ENCODE peak calls at places on chromosomes 4 and X, in six cellular contexts. K is IMR-90, P is GM23248, Z is fibroblast of lung, S is OCI-LY7, V is GM23338. U is an unnamed sample.

GRCh38 chr4:80446664-80447063 is 111.1 kb downstream of the CFAP299 start:
- DNase-seq in K (peak), P (peak), Z (no peak), S (no peak), V (no peak), U (no peak)

GRCh38 chr4:182042945-182043344 is 200.3 kb upstream of the TENM3 start:
- DNase-seq in K (no peak), P (no peak), Z (no peak), S (no peak), V (no peak), U (no peak)

GRCh38 chr4:3660928-3661515 is 105.2 kb upstream of the ADRA2C start:
- DNase-seq in K (no peak), P (no peak), Z (no peak), S (peak), V (no peak), U (no peak)

GRCh38 chr4:28832445-28832844 is 1887.7 kb upstream of the PCDH7 start:
- DNase-seq in K (no peak), P (no peak), Z (no peak), S (no peak), V (no peak), U (no peak)

GRCh38 chr4:11263208-11263607 is 165.5 kb downstream of the HS3ST1 start:
- DNase-seq in K (no peak), P (no peak), Z (no peak), S (no peak), V (peak), U (no peak)

GRCh38 chrX:1914606-1915365 is 299.9 kb downstream of the ASMT start:
- DNase-seq in K (no peak), P (no peak), Z (no peak), S (no peak), V (peak), U (no peak)

GRCh38 chr4:3295837-3296624 is 3.2 kb downstream of the RGS12 start:
- DNase-seq in K (no peak), P (no peak), Z (no peak), S (no peak), V (no peak), U (no peak)

GRCh38 chr4:14532436-14532835 is 469.8 kb upstream of the CPEB2 start:
- DNase-seq in K (no peak), P (no peak), Z (no peak), S (no peak), V (no peak), U (no peak)

GRCh38 chrX:48981178-48981577 is 9.5 kb upstream of the KCND1 start:
- DNase-seq in K (no peak), P (no peak), Z (no peak), S (no peak), V (no peak), U (no peak)

GRCh38 chr4:105509291-105509690 is 35.4 kb upstream of the PPA2 start:
- DNase-seq in K (no peak), P (no peak), Z (no peak), S (no peak), V (no peak), U (peak)

GRCh38 chr4:41646862-41647261 is 101.7 kb downstream of the PHOX2B start:
- DNase-seq in K (no peak), P (peak), Z (no peak), S (no peak), V (no peak), U (no peak)

GRCh38 chr4:8277356-8278008 is 7.9 kb downstream of the HTRA3 start:
- DNase-seq in K (no peak), P (no peak), Z (no peak), S (no peak), V (no peak), U (no peak)

GRCh38 chr4:121728066-121728465 is 31.3 kb upstream of the ANXA5 start:
- DNase-seq in K (peak), P (peak), Z (peak), S (no peak), V (no peak), U (no peak)

GRCh38 chr4:113908829-113909228 is 70.6 kb downstream of the ARSJ start:
- DNase-seq in K (no peak), P (peak), Z (peak), S (peak), V (no peak), U (no peak)

GRCh38 chr4:40369437-40370278 is 34.5 kb downstream of the CHRNA9 start:
- DNase-seq in K (no peak), P (no peak), Z (no peak), S (no peak), V (no peak), U (no peak)

GRCh38 chr4:184463856-184464255 is 10.5 kb downstream of the IRF2 start:
- DNase-seq in K (no peak), P (no peak), Z (no peak), S (no peak), V (no peak), U (no peak)

GRCh38 chr4:36392916-36393315 is 111.5 kb downstream of the DTHD1 start:
- DNase-seq in K (no peak), P (no peak), Z (no peak), S (no peak), V (no peak), U (no peak)

GRCh38 chrX:39907964-39908616 is 189.7 kb downstream of the BCOR start:
- DNase-seq in K (peak), P (peak), Z (peak), S (no peak), V (no peak), U (no peak)

GRCh38 chr4:72918362-72918761 is 151.2 kb downstream of the COX18 start:
- DNase-seq in K (no peak), P (no peak), Z (no peak), S (no peak), V (no peak), U (no peak)

GRCh38 chr4:17788956-17789355 is 7.5 kb upstream of the FAM184B start:
- DNase-seq in K (peak), P (peak), Z (no peak), S (no peak), V (no peak), U (no peak)

GRCh38 chr4:94304365-94304971 is 38.2 kb downstream of the HPGDS start:
- DNase-seq in K (peak), P (peak), Z (peak), S (peak), V (peak), U (no peak)

GRCh38 chrX:87236836-87237235 is 280.8 kb upstream of the KLHL4 start:
- DNase-seq in K (no peak), P (no peak), Z (no peak), S (no peak), V (no peak), U (no peak)

GRCh38 chr4:182242793-182243192 is 409 bp upstream of the TENM3 start:
- DNase-seq in K (peak), P (no peak), Z (peak), S (no peak), V (no peak), U (no peak)

GRCh38 chr4:113998026-113998425 is 18.6 kb upstream of the ARSJ start:
- DNase-seq in K (no peak), P (no peak), Z (no peak), S (no peak), V (no peak), U (no peak)

GRCh38 chr4:182874158-182874855 is 42.9 kb downstream of the DCTD start:
- DNase-seq in K (no peak), P (no peak), Z (no peak), S (peak), V (no peak), U (no peak)

GRCh38 chrX:45133465-45133864 is 67.2 kb downstream of the DIPK2B start:
- DNase-seq in K (no peak), P (no peak), Z (no peak), S (no peak), V (no peak), U (no peak)

GRCh38 chrX:103464774-103465117 is 54.5 kb downstream of the RAB40A start:
- DNase-seq in K (peak), P (peak), Z (peak), S (peak), V (peak), U (peak)
- H2AFZ ChIP-seq in K (peak), P (no peak), Z (peak), S (peak), V (no peak), U (peak)

GRCh38 chr4:155953151-155954117 is at the start of gene CTSO:
- DNase-seq in K (peak), P (peak), Z (peak), S (peak), V (peak), U (peak)

GRCh38 chr4:155954118-155954503 is 445 bp upstream of the CTSO start:
- DNase-seq in K (no peak), P (peak), Z (peak), S (no peak), V (no peak), U (no peak)

GRCh38 chr4:155954939-155955338 is 1.3 kb upstream of the CTSO start:
- DNase-seq in K (peak), P (peak), Z (peak), S (no peak), V (no peak), U (no peak)

GRCh38 chr4:155950461-155950860 is 3.2 kb downstream of the CTSO start:
- DNase-seq in K (no peak), P (no peak), Z (no peak), S (no peak), V (peak), U (no peak)

GRCh38 chr4:155952546-155952945 is 1.1 kb downstream of the CTSO start:
- DNase-seq in K (peak), P (peak), Z (peak), S (no peak), V (no peak), U (no peak)
- H2AFZ ChIP-seq in K (peak), P (peak), Z (peak), S (no peak), V (no peak), U (peak)

GRCh38 chr4:106565727-106566126 is 197.1 kb upstream of the GIMD1 start:
- DNase-seq in K (no peak), P (peak), Z (no peak), S (no peak), V (no peak), U (no peak)

DNA sequence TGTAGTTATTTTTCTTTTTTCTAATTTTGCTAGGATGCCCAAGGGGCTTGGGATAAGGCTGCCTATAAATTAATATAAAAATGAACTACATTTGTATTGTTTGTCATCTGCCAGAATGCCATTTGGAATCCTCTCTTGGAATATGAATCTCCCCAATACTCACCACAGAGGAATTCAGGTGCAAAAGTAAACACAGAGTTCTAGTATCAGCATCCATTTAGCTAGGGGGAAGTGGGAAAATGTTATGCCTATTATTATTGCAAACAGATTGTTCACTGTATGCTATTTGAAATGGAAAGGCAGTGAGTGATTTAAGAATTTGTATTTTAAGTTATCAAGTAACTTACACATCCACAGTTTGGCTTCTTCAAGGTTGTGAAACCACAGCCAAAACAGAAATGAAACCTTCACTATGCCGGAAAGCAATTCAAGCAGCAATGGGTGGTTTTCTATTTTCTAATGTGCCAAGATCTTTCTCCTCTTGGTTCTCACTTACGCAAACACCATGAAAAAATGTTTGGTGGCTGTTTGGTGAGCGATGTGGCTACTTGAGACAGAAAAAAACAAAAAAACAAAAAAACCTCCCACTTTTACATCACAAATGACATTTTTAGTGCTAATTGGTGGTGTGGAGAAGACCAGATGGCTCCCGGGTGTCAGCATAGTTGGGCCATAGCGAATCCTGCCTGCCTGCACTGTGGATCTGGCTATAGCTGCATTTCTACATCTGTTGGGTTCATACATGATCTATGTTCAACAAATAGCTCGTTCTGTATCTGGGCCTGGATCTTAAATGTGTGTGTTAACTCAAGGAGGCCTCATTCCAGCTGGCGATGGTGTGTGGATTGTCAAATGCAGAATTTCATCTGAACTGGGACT is 200.8 kb upstream of the GIMD1 start:
- DNase-seq in K (peak), P (peak), Z (no peak), S (no peak), V (no peak), U (no peak)
- H2AFZ ChIP-seq in K (no peak), P (peak), Z (peak), S (no peak), V (peak), U (no peak)

GRCh38 chr4:145881991-145882390 is 56.6 kb downstream of the ZNF827 start:
- DNase-seq in K (no peak), P (no peak), Z (no peak), S (peak), V (no peak), U (no peak)

GRCh38 chr4:145883173-145883572 is 55.5 kb downstream of the ZNF827 start:
- DNase-seq in K (no peak), P (no peak), Z (no peak), S (no peak), V (no peak), U (no peak)

GRCh38 chr4:145882594-145882993 is 56.0 kb downstream of the ZNF827 start:
- DNase-seq in K (no peak), P (no peak), Z (no peak), S (no peak), V (no peak), U (no peak)

GRCh38 chr4:145880355-145880960 is 58.2 kb downstream of the ZNF827 start:
- DNase-seq in K (no peak), P (no peak), Z (no peak), S (no peak), V (no peak), U (no peak)

DNA sequence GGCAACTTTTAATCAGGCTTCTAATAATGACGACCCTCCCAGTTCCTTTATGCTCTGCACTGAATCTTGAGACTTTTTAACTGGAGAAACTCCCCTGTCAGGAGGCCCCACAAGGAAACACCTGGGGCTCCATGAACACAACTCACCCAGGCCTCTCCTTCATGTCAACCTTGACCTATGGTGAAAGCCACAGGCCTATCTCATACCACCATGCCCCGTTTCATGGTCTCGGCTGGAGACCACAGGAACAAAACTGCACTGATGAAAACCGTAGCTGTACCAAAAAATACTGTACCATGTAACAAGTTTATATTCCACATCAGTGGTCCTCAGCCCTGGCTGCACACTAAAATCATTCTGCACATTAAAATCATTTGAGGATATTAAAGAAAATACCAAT is 57.0 kb downstream of the ZNF827 start:
- DNase-seq in K (no peak), P (no peak), Z (no peak), S (no peak), V (no peak), U (no peak)
- H2AFZ ChIP-seq in K (no peak), P (no peak), Z (no peak), S (no peak), V (no peak), U (no peak)

GRCh38 chr4:95529941-95530340 is 18.8 kb downstream of the UNC5C start:
- DNase-seq in K (no peak), P (no peak), Z (no peak), S (no peak), V (no peak), U (no peak)
- H2AFZ ChIP-seq in K (no peak), P (no peak), Z (no peak), S (no peak), V (no peak), U (no peak)

DNA sequence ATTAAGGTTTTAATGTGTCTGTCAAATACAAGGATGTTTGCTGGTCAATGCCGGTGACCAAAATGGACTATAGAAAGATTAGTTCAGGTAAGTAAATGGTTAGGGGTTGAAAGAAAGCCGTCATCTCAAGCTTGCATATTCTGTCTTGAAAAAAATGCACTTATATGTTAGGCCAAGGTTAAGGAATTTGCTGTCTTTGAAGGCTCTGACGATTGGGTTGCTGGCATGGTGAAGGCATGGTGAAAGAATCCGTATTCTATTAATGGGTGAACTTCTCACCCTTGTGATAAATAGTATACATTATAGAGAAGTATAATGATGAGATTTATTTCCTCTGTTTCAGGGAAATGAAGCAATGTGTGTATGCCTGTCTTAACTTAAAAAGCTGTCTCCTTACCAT is 132.5 kb downstream of the ADGRL3 start:
- DNase-seq in K (no peak), P (no peak), Z (no peak), S (no peak), V (peak), U (no peak)
- H2AFZ ChIP-seq in K (no peak), P (no peak), Z (no peak), S (no peak), V (no peak), U (no peak)

GRCh38 chrX:3263681-3264126 is 82.7 kb downstream of the MXRA5 start:
- DNase-seq in K (peak), P (peak), Z (peak), S (no peak), V (no peak), U (no peak)
- H2AFZ ChIP-seq in K (peak), P (no peak), Z (no peak), S (no peak), V (no peak), U (no peak)

GRCh38 chr4:42750831-42751230 is 93.9 kb upstream of the ATP8A1 start:
- DNase-seq in K (no peak), P (no peak), Z (no peak), S (no peak), V (peak), U (no peak)
- H2AFZ ChIP-seq in K (no peak), P (no peak), Z (no peak), S (no peak), V (no peak), U (no peak)

U was measured in GM12878.